ENCODE peak calls at places on chromosome 17, in five cellular contexts. P is left ventricle myocardium inferior; U is body of pancreas; X is BE2C; M is effector memory CD4-positive, alpha-beta T cell. H is an unnamed sample.

GRCh38 chr17:2170023-2170422 is 115.1 kb downstream of the HIC1 start:
- DNase-seq in P (no peak), U (no peak), X (no peak), M (no peak), H (no peak)

GRCh38 chr17:13372432-13372831 is 229.3 kb downstream of the HS3ST3A1 start:
- DNase-seq in P (no peak), U (no peak), X (no peak), M (no peak), H (no peak)

GRCh38 chr17:58693208-58693607 is 806 bp downstream of the RAD51C start:
- DNase-seq in P (no peak), U (no peak), X (no peak), M (no peak), H (no peak)

GRCh38 chr17:37844158-37844976 is 79.8 kb upstream of the TBC1D3K start:
- DNase-seq in P (peak; percentile 51), U (peak; percentile 44), X (peak; percentile 57), M (no peak), H (peak; percentile 90)

GRCh38 chr17:55817273-55817709 is 66.4 kb downstream of the PCTP start:
- DNase-seq in P (no peak), U (no peak), X (no peak), M (no peak), H (no peak)

GRCh38 chr17:57916925-57917858 is 38.0 kb downstream of the CUEDC1 start:
- DNase-seq in P (peak; percentile 60), U (no peak), X (no peak), M (no peak), H (no peak)

GRCh38 chr17:7136266-7136877 is 21.8 kb upstream of the ASGR2 start:
- DNase-seq in P (peak; percentile 69), U (peak; percentile 77), X (peak; percentile 58), M (peak; percentile 48), H (peak; percentile 93)

GRCh38 chr17:80795090-80795609 is 196.5 kb upstream of the CHMP6 start:
- DNase-seq in P (no peak), U (no peak), X (no peak), M (no peak), H (no peak)

GRCh38 chr17:80192268-80192667 is 22.4 kb downstream of the CARD14 start:
- DNase-seq in P (no peak), U (no peak), X (no peak), M (no peak), H (peak; percentile 80)

GRCh38 chr17:42780816-42781638 is 617 bp downstream of the WNK4 start:
- DNase-seq in P (no peak), U (no peak), X (no peak), M (no peak), H (peak; percentile 69)

GRCh38 chr17:51668155-51668962 is 408.0 kb downstream of the UTP18 start:
- DNase-seq in P (no peak), U (no peak), X (no peak), M (no peak), H (no peak)

GRCh38 chr17:66472123-66472522 is 169.7 kb downstream of the PRKCA start:
- DNase-seq in P (no peak), U (no peak), X (no peak), M (no peak), H (no peak)

GRCh38 chr17:68054296-68054900 is 18.9 kb downstream of the KPNA2 start:
- DNase-seq in P (peak; percentile 25), U (no peak), X (no peak), M (no peak), H (no peak)

GRCh38 chr17:5557485-5557884 is 26.8 kb downstream of the NLRP1 start:
- DNase-seq in P (no peak), U (no peak), X (no peak), M (no peak), H (no peak)

GRCh38 chr17:7218166-7218565 is 1.5 kb downstream of the DLG4 start:
- DNase-seq in P (no peak), U (no peak), X (no peak), M (no peak), H (no peak)

GRCh38 chr17:34366529-34367107 is 3.6 kb upstream of the CCL1 start:
- DNase-seq in P (no peak), U (no peak), X (no peak), M (no peak), H (no peak)

GRCh38 chr17:81508639-81509047 is 4.0 kb downstream of the ACTG1 start:
- DNase-seq in P (no peak), U (peak; percentile 38), X (no peak), M (no peak), H (no peak)

DNA sequence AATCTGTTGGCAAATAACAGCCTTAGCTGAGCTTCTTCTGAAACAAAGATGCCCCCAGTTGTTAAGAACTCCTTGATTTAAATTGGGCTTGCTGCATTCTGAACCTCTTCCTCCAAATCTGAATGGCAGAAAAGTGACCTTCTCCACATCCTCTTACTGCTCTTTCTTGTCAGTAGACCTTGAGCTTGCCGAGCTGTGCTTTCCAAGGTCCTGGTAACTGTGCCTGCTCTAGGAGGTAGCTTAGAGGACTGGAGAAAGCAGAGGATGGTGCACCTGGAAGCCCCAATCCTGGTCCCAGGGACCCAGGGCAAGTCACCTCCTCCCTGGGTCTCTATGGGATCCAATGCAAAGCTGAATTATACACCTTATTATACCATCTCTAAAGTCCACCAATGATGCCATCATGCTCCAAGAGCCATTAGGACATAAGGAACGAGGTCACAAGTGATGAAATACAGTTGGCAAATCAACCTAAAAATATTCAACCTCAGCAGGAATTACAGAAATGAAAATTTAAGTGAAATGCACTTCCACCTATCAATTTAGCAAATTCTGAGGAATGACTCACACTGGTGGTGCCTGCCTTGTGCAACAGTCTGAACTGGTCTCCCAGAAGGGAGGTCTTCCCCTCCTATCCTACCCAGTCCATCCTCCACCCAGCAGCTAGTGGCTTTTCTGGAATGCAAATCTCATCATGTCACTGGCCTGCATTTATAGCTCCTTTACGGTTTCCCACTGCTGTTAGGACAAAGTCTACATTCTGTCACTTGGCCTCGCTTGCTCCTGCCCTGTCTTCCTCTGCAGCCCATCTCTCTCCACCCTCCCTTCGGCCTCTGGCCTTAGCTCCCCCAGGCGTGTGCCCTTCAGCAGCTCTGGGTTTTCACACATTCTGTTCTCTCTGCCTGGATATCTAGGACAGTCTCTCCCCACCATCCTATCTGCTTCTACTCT is 36.6 kb downstream of the TOM1L2 start:
- DNase-seq in P (no peak), U (no peak), X (no peak), M (no peak), H (no peak)
- H3K4me1 ChIP-seq in P (peaks cover 92% of the 10 kb centered on the region), U (peaks cover 29% of the 10 kb centered on the region), X (peaks cover 5% of the 10 kb centered on the region), M (peaks cover 14% of the 10 kb centered on the region), H (peaks cover 30% of the 10 kb centered on the region)

DNA sequence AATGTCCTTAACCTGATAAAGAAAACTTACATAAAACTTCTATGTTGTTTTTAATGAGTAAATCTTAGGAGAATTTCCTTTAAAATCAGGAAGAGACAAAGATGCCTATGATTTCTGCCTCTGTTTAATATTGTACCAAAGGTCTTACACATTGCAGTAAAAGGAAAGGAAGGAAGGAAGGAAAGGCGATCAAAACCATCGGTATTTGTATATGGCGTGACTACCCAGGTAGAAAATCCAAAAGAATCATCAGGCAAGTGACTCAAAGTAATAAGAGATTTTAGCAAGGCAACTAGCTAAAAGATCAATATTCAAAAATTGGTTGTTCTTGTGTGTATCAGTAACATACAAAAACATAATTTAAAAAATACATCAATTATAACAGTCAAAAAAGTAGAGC is 3.5 kb downstream of the ICAM2 start:
- DNase-seq in P (no peak), U (no peak), X (no peak), M (no peak), H (no peak)
- H3K4me1 ChIP-seq in P (peaks cover 45% of the 10 kb centered on the region), U (peaks cover 8% of the 10 kb centered on the region), X (no peaks in the 10 kb centered on the region), M (peaks cover 46% of the 10 kb centered on the region), H (peaks cover 69% of the 10 kb centered on the region)

GRCh38 chr17:45088741-45089140 is 27.6 kb downstream of the NMT1 start:
- DNase-seq in P (no peak), U (no peak), X (no peak), M (no peak), H (no peak)
- H3K4me1 ChIP-seq in P (peaks cover 54% of the 10 kb centered on the region), U (peaks cover 12% of the 10 kb centered on the region), X (no peaks in the 10 kb centered on the region), M (no peaks in the 10 kb centered on the region), H (peaks cover 9% of the 10 kb centered on the region)

GRCh38 chr17:40022961-40023541 is 7.8 kb downstream of the CSF3 start:
- DNase-seq in P (no peak), U (no peak), X (no peak), M (no peak), H (no peak)
- H3K4me1 ChIP-seq in P (peaks cover 63% of the 10 kb centered on the region), U (peaks cover 23% of the 10 kb centered on the region), X (peaks cover 4% of the 10 kb centered on the region), M (peaks cover 10% of the 10 kb centered on the region), H (peaks cover 20% of the 10 kb centered on the region)

GRCh38 chr17:29102741-29103181 is 59.8 kb downstream of the PIPOX start:
- DNase-seq in P (no peak), U (no peak), X (no peak), M (no peak), H (no peak)

GRCh38 chr17:29100296-29100695 is 57.4 kb downstream of the PIPOX start:
- DNase-seq in P (no peak), U (no peak), X (no peak), M (no peak), H (no peak)

GRCh38 chr17:29107084-29107483 is 64.1 kb downstream of the PIPOX start:
- DNase-seq in P (no peak), U (peak; percentile 88), X (no peak), M (no peak), H (no peak)

GRCh38 chr17:29102046-29102445 is 59.1 kb downstream of the PIPOX start:
- DNase-seq in P (no peak), U (no peak), X (peak; percentile 38), M (no peak), H (no peak)

DNA sequence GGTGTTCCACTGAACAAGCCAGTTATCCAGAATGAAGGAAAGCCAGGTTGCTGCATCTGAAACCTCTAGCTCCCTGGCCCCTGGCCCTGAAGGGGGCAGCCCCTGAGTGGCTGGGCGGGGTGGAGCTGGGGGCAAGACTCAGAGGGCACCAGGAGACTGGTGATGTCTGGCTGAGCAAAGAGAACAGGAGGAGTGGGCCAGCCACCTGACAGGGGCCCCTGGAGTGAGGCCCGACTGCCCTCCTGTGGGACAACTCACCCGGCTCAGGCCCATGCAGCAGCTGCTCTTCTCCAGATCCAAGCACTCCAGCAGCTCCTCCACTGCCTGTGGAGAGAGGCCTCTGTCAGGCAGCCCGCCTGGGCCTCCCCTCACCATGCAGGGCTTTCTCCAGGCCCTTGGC is 60.4 kb downstream of the PIPOX start:
- DNase-seq in P (no peak), U (no peak), X (no peak), M (no peak), H (no peak)
- H3K4me1 ChIP-seq in P (peaks cover 35% of the 10 kb centered on the region), U (peaks cover 33% of the 10 kb centered on the region), X (peaks cover 9% of the 10 kb centered on the region), M (no peaks in the 10 kb centered on the region), H (no peaks in the 10 kb centered on the region)

DNA sequence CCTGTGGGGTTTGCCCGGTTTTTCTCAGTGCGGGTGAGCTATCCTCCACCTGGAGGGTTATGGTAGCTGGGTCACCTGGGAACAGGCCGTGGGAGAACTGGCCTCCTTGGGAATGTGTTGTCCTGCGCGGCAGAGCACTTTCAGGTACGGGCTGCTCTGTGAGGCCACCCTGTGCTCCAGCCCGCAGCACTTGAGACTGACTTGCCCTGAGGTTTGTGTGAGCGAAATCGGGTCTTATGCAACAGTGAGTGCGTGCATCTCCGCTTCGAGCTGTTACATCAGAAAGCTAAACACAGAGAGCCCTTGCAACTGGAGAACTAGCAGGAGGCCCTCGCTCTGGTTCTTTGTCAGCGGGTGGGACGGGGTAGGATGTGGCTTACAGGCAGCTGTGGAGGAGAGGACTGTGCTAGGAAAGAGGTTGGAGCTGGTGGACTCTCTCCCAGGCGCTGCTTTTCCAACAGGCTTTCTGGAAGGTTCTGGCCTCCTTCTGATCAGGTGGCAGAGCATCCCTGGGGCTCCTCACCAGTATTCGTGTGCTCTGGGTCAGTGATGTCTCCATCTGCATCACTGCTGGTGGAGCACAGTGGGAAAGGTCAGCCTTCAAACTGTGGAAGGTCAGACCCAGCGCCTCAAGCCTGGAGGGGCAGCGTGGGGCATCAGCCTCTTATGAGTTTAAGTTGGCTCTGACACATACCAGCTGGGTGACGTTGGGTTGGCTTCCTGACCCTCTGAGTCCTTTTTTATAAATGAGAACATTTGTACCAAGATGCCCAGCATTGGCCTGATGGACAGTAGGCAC is 76.2 kb downstream of the KSR1 start:
- DNase-seq in P (peak; percentile 28), U (peak; percentile 75), X (no peak), M (no peak), H (peak; percentile 88)
- H3K4me1 ChIP-seq in P (peaks cover 18% of the 10 kb centered on the region), U (peaks cover 89% of the 10 kb centered on the region), X (no peaks in the 10 kb centered on the region), M (no peaks in the 10 kb centered on the region), H (peaks cover 93% of the 10 kb centered on the region)

H was measured in spleen.